ENCODE peak calls at places on chromosome 18, in eight cellular contexts. One of them, this sample, is unnamed.

GRCh38 chr18:45071959-45072358 is 391.3 kb downstream of the SETBP1 start:
- DNase-seq in IMR-90: no peak
- DNase-seq in GM23338: no peak
- DNase-seq in cardiac fibroblast: no peak
- DNase-seq in PC-9: no peak
- DNase-seq in GM20000: no peak
- DNase-seq in HFFc6: no peak
- DNase-seq in MCF 10A: no peak
- DNase-seq in this sample: no peak

GRCh38 chr18:25935356-25935755 is 155.1 kb downstream of the SS18 start:
- DNase-seq in GM20000: no peak
- DNase-seq in MCF 10A: peak; percentile 60
- DNase-seq in cardiac fibroblast: no peak
- DNase-seq in IMR-90: no peak
- DNase-seq in GM23338: no peak
- DNase-seq in PC-9: no peak
- DNase-seq in HFFc6: no peak
- DNase-seq in this sample: no peak

GRCh38 chr18:37657413-37657965 is 91.9 kb upstream of the CELF4 start:
- DNase-seq in GM23338: no peak
- DNase-seq in MCF 10A: no peak
- DNase-seq in PC-9: no peak
- DNase-seq in IMR-90: no peak
- DNase-seq in HFFc6: no peak
- DNase-seq in cardiac fibroblast: peak; percentile 82
- DNase-seq in GM20000: no peak
- DNase-seq in this sample: no peak

GRCh38 chr18:37362158-37362890 is 203.3 kb downstream of the CELF4 start:
- DNase-seq in GM20000: no peak
- DNase-seq in HFFc6: no peak
- DNase-seq in PC-9: no peak
- DNase-seq in GM23338: peak; percentile 92
- DNase-seq in MCF 10A: no peak
- DNase-seq in cardiac fibroblast: no peak
- DNase-seq in IMR-90: no peak
- DNase-seq in this sample: no peak

GRCh38 chr18:25786778-25787177 is 303.6 kb downstream of the SS18 start:
- DNase-seq in GM20000: no peak
- DNase-seq in PC-9: no peak
- DNase-seq in IMR-90: peak; percentile 83
- DNase-seq in GM23338: no peak
- DNase-seq in cardiac fibroblast: peak; percentile 46
- DNase-seq in MCF 10A: peak; percentile 44
- DNase-seq in HFFc6: peak; percentile 85
- DNase-seq in this sample: no peak

GRCh38 chr18:33699372-33699771 is 121.4 kb downstream of the ASXL3 start:
- DNase-seq in GM20000: peak; percentile 11
- DNase-seq in HFFc6: no peak
- DNase-seq in PC-9: no peak
- DNase-seq in GM23338: no peak
- DNase-seq in IMR-90: no peak
- DNase-seq in cardiac fibroblast: no peak
- DNase-seq in MCF 10A: no peak
- DNase-seq in this sample: no peak

GRCh38 chr18:8705280-8705940 is at the start of gene MTCL1:
- DNase-seq in GM23338: peak; percentile 55
- DNase-seq in IMR-90: no peak
- DNase-seq in GM20000: peak; percentile 86
- DNase-seq in HFFc6: peak; percentile 53
- DNase-seq in PC-9: peak; percentile 38
- DNase-seq in cardiac fibroblast: peak; percentile 67
- DNase-seq in MCF 10A: peak; percentile 50
- DNase-seq in this sample: peak; percentile 59

GRCh38 chr18:7415081-7415894 is 151.8 kb upstream of the PTPRM start:
- DNase-seq in PC-9: no peak
- DNase-seq in GM20000: no peak
- DNase-seq in HFFc6: no peak
- DNase-seq in IMR-90: no peak
- DNase-seq in cardiac fibroblast: peak; percentile 58
- DNase-seq in MCF 10A: peak; percentile 85
- DNase-seq in GM23338: no peak
- DNase-seq in this sample: no peak

GRCh38 chr18:42854558-42854957 is 260.9 kb downstream of the RIT2 start:
- DNase-seq in IMR-90: no peak
- DNase-seq in cardiac fibroblast: no peak
- DNase-seq in HFFc6: no peak
- DNase-seq in GM20000: no peak
- DNase-seq in PC-9: no peak
- DNase-seq in MCF 10A: no peak
- DNase-seq in GM23338: no peak
- DNase-seq in this sample: no peak

GRCh38 chr18:43012951-43013350 is 102.5 kb downstream of the RIT2 start:
- DNase-seq in MCF 10A: peak; percentile 66
- DNase-seq in HFFc6: no peak
- DNase-seq in IMR-90: no peak
- DNase-seq in PC-9: no peak
- DNase-seq in GM23338: no peak
- DNase-seq in GM20000: no peak
- DNase-seq in cardiac fibroblast: no peak
- DNase-seq in this sample: no peak

GRCh38 chr18:59631583-59632181 is 65.5 kb downstream of the CCBE1 start:
- DNase-seq in GM20000: peak; percentile 16
- DNase-seq in HFFc6: no peak
- DNase-seq in PC-9: no peak
- DNase-seq in MCF 10A: peak; percentile 48
- DNase-seq in IMR-90: peak; percentile 58
- DNase-seq in GM23338: peak; percentile 76
- DNase-seq in cardiac fibroblast: peak; percentile 68
- DNase-seq in this sample: peak; percentile 21

GRCh38 chr18:48687694-48688042 is 148.8 kb downstream of the CTIF start:
- DNase-seq in GM23338: no peak
- DNase-seq in GM20000: no peak
- DNase-seq in HFFc6: no peak
- DNase-seq in PC-9: no peak
- DNase-seq in cardiac fibroblast: no peak
- DNase-seq in IMR-90: no peak
- DNase-seq in MCF 10A: no peak
- DNase-seq in this sample: no peak

GRCh38 chr18:44128365-44128764 is 552.3 kb upstream of the SETBP1 start:
- DNase-seq in GM20000: no peak
- DNase-seq in cardiac fibroblast: peak; percentile 38
- DNase-seq in MCF 10A: no peak
- DNase-seq in IMR-90: peak; percentile 8
- DNase-seq in HFFc6: no peak
- DNase-seq in GM23338: no peak
- DNase-seq in PC-9: no peak
- DNase-seq in this sample: no peak

GRCh38 chr18:45379903-45380302 is 235.4 kb upstream of the SLC14A2 start:
- DNase-seq in IMR-90: no peak
- DNase-seq in HFFc6: no peak
- DNase-seq in cardiac fibroblast: no peak
- DNase-seq in PC-9: no peak
- DNase-seq in GM23338: no peak
- DNase-seq in GM20000: no peak
- DNase-seq in MCF 10A: no peak
- DNase-seq in this sample: no peak

GRCh38 chr18:40371673-40372072 is 1583.4 kb upstream of the PIK3C3 start:
- DNase-seq in PC-9: no peak
- DNase-seq in HFFc6: peak; percentile 0
- DNase-seq in GM23338: no peak
- DNase-seq in IMR-90: peak; percentile 83
- DNase-seq in cardiac fibroblast: peak; percentile 32
- DNase-seq in MCF 10A: peak; percentile 38
- DNase-seq in GM20000: no peak
- DNase-seq in this sample: no peak

GRCh38 chr18:36309436-36310391 is 12.2 kb downstream of the FHOD3 start:
- DNase-seq in HFFc6: peak; percentile 100
- DNase-seq in PC-9: peak; percentile 96
- DNase-seq in IMR-90: peak; percentile 98
- DNase-seq in GM23338: no peak
- DNase-seq in cardiac fibroblast: peak; percentile 97
- DNase-seq in GM20000: no peak
- DNase-seq in MCF 10A: peak; percentile 98
- DNase-seq in this sample: peak; percentile 86

GRCh38 chr18:5729983-5730699 is 165.2 kb downstream of the TMEM200C start:
- DNase-seq in GM20000: no peak
- DNase-seq in cardiac fibroblast: no peak
- DNase-seq in PC-9: no peak
- DNase-seq in IMR-90: no peak
- DNase-seq in HFFc6: no peak
- DNase-seq in GM23338: no peak
- DNase-seq in MCF 10A: no peak
- DNase-seq in this sample: no peak

DNA sequence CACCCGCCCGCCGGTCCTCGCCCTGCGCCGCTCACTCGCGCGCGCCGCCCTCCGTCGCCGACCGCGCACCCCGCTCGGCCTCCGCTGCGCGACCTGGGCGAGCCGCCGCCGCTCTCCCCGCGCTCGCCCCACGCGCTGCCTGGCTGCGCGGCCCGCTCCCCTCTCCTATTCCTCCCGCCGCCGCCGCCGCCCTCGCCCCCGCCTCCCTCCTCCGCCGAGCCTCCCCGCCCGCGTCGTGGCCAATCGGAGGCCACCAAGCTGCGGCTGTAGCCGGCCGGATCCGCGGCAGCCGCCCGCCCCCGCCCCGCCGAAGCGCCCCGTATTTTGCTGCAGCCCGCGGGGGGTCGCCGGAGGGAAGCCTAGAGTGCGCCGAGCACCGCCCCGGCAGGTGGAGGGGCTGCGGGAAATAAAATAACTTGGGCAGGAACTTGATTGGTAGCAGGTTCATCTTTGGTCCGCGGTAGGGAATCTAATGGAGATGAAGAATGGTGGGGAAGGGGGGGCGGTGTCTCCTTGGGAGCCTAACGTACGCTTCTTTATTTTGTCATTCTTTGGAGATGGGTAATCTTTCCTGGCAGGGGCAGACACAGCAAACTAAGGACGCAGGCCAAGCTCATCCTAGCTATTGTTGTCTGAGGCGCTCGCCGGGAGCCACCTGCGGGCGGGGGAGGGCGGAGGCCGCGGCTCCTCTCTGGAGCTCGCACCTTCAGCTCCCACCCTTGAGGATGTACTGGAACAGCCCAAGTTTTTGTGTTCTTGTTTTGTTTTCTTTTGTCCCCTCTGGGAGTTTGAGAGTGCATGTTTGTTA is 1.1 kb upstream of the CDH2 start:
- DNase-seq in PC-9: no peak
- DNase-seq in GM20000: peak; percentile 41
- DNase-seq in MCF 10A: peak; percentile 58
- DNase-seq in cardiac fibroblast: peak; percentile 57
- DNase-seq in HFFc6: peak; percentile 58
- DNase-seq in IMR-90: peak; percentile 36
- DNase-seq in GM23338: peak; percentile 82
- DNase-seq in this sample: peak; percentile 35
- TF ChIP-seq CTCF in PC-9: no peak
- TF ChIP-seq CTCF in GM20000: no peak
- TF ChIP-seq CTCF in MCF 10A: no peak
- TF ChIP-seq CTCF in cardiac fibroblast: no peak
- TF ChIP-seq CTCF in HFFc6: peak; percentile 16
- TF ChIP-seq CTCF in IMR-90: peak; percentile 8
- TF ChIP-seq CTCF in GM23338: peak; percentile 21
- TF ChIP-seq CTCF in this sample: no peak

GRCh38 chr18:3062798-3063563 is 50.0 kb upstream of the LPIN2 start:
- DNase-seq in HFFc6: peak; percentile 6
- DNase-seq in PC-9: no peak
- DNase-seq in GM23338: peak; percentile 82
- DNase-seq in GM20000: peak; percentile 49
- DNase-seq in MCF 10A: peak; percentile 64
- DNase-seq in cardiac fibroblast: peak; percentile 54
- DNase-seq in IMR-90: peak; percentile 15
- DNase-seq in this sample: peak; percentile 79
- TF ChIP-seq CTCF in HFFc6: peak; percentile 83
- TF ChIP-seq CTCF in PC-9: peak; percentile 68
- TF ChIP-seq CTCF in GM23338: peak; percentile 84
- TF ChIP-seq CTCF in GM20000: peak; percentile 59
- TF ChIP-seq CTCF in MCF 10A: peak; percentile 59
- TF ChIP-seq CTCF in cardiac fibroblast: peak; percentile 88
- TF ChIP-seq CTCF in IMR-90: peak; percentile 53
- TF ChIP-seq CTCF in this sample: peak; percentile 92

GRCh38 chr18:58541137-58541788 is 87.6 kb downstream of the ALPK2 start:
- DNase-seq in IMR-90: peak; percentile 44
- DNase-seq in MCF 10A: peak; percentile 72
- DNase-seq in HFFc6: peak; percentile 11
- DNase-seq in GM20000: no peak
- DNase-seq in GM23338: peak; percentile 81
- DNase-seq in PC-9: no peak
- DNase-seq in cardiac fibroblast: peak; percentile 22
- DNase-seq in this sample: peak; percentile 49
- TF ChIP-seq CTCF in IMR-90: peak; percentile 28
- TF ChIP-seq CTCF in MCF 10A: peak; percentile 15
- TF ChIP-seq CTCF in HFFc6: peak; percentile 67
- TF ChIP-seq CTCF in GM20000: peak; percentile 33
- TF ChIP-seq CTCF in GM23338: peak; percentile 88
- TF ChIP-seq CTCF in PC-9: peak; percentile 46
- TF ChIP-seq CTCF in cardiac fibroblast: peak; percentile 7
- TF ChIP-seq CTCF in this sample: no peak

GRCh38 chr18:55247032-55247431 is 287.8 kb upstream of the CCDC68 start:
- DNase-seq in IMR-90: no peak
- DNase-seq in cardiac fibroblast: no peak
- DNase-seq in MCF 10A: no peak
- DNase-seq in GM20000: no peak
- DNase-seq in HFFc6: no peak
- DNase-seq in GM23338: no peak
- DNase-seq in PC-9: no peak
- DNase-seq in this sample: no peak

GRCh38 chr18:55251186-55251995 is 292.1 kb upstream of the CCDC68 start:
- DNase-seq in GM23338: peak; percentile 79
- DNase-seq in HFFc6: no peak
- DNase-seq in PC-9: no peak
- DNase-seq in GM20000: no peak
- DNase-seq in IMR-90: peak; percentile 38
- DNase-seq in cardiac fibroblast: peak; percentile 56
- DNase-seq in MCF 10A: no peak
- DNase-seq in this sample: peak; percentile 32

GRCh38 chr18:55248497-55248896 is 289.2 kb upstream of the CCDC68 start:
- DNase-seq in IMR-90: no peak
- DNase-seq in cardiac fibroblast: no peak
- DNase-seq in MCF 10A: no peak
- DNase-seq in GM23338: no peak
- DNase-seq in PC-9: no peak
- DNase-seq in HFFc6: no peak
- DNase-seq in GM20000: no peak
- DNase-seq in this sample: no peak

GRCh38 chr18:55250729-55251128 is 291.5 kb upstream of the CCDC68 start:
- DNase-seq in HFFc6: peak; percentile 88
- DNase-seq in GM23338: no peak
- DNase-seq in PC-9: no peak
- DNase-seq in MCF 10A: no peak
- DNase-seq in cardiac fibroblast: no peak
- DNase-seq in GM20000: no peak
- DNase-seq in IMR-90: peak; percentile 69
- DNase-seq in this sample: no peak

DNA sequence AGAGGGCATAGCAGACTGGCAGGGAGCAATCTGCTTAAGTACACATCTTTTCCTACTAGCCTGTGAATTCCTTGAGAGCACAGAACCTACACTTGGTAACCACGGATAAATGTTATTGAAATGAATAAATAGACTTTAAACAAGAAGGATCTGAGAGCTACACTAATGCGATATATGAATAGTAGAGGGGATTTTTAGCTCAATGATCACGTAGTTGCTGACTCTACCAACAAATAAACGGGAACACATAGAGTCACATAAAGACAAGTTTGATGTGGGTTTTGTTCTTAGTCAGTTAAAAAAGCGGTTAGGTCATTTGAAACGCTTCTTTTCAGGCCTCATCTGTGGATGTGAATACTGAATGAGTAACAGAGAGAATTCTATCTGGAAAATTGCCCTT is 290.3 kb upstream of the CCDC68 start:
- DNase-seq in cardiac fibroblast: no peak
- DNase-seq in GM23338: no peak
- DNase-seq in GM20000: peak; percentile 38
- DNase-seq in HFFc6: no peak
- DNase-seq in MCF 10A: no peak
- DNase-seq in IMR-90: no peak
- DNase-seq in PC-9: no peak
- DNase-seq in this sample: no peak
- TF ChIP-seq CTCF in cardiac fibroblast: no peak
- TF ChIP-seq CTCF in GM23338: no peak
- TF ChIP-seq CTCF in GM20000: no peak
- TF ChIP-seq CTCF in HFFc6: no peak
- TF ChIP-seq CTCF in MCF 10A: no peak
- TF ChIP-seq CTCF in IMR-90: no peak
- TF ChIP-seq CTCF in PC-9: no peak
- TF ChIP-seq CTCF in this sample: no peak